ENCODE peak calls at places on chromosomes 6 and 20, in eight cellular contexts. D is HL-60, F is colonic mucosa, N is BJ, I is PC-3, Q is BE2C, X is GM12878, T is transverse colon. K is an unnamed sample.

GRCh38 chr6:45518321-45518720 is 140.6 kb upstream of the SUPT3H start:
- DNase-seq in D (no peak), F (no peak), N (no peak), I (no peak), Q (no peak), X (no peak), T (no peak), K (no peak)

GRCh38 chr6:124026645-124027044 is 223.0 kb downstream of the NKAIN2 start:
- DNase-seq in D (no peak), F (no peak), N (no peak), I (no peak), Q (no peak), X (no peak), T (no peak), K (no peak)

GRCh38 chr20:1392693-1393506 is at the start of gene FKBP1A:
- DNase-seq in D (peak; percentile 92), F (peak; percentile 93), N (peak; percentile 63), I (peak; percentile 99), Q (peak; percentile 85), X (peak; percentile 67), T (peak; percentile 93), K (no peak)

GRCh38 chr20:3696200-3696599 is 14.4 kb upstream of the ADAM33 start:
- DNase-seq in D (no peak), F (no peak), N (no peak), I (peak; percentile 57), Q (no peak), X (no peak), T (no peak), K (no peak)

GRCh38 chr6:87858440-87858839 is 156.4 kb upstream of the AKIRIN2 start:
- DNase-seq in D (no peak), F (no peak), N (no peak), I (no peak), Q (no peak), X (no peak), T (no peak), K (no peak)

GRCh38 chr20:56504373-56505005 is 20.1 kb upstream of the FAM209A start:
- DNase-seq in D (no peak), F (no peak), N (no peak), I (no peak), Q (no peak), X (no peak), T (no peak), K (no peak)

GRCh38 chr20:47667531-47668312 is 117.6 kb downstream of the SULF2 start:
- DNase-seq in D (no peak), F (no peak), N (no peak), I (no peak), Q (no peak), X (no peak), T (no peak), K (no peak)

GRCh38 chr6:143694013-143694412 is 16.2 kb downstream of the PHACTR2 start:
- DNase-seq in D (no peak), F (no peak), N (no peak), I (no peak), Q (no peak), X (no peak), T (no peak), K (no peak)

GRCh38 chr20:12976720-12977633 is 31.8 kb upstream of the SPTLC3 start:
- DNase-seq in D (no peak), F (no peak), N (no peak), I (no peak), Q (no peak), X (no peak), T (no peak), K (no peak)

GRCh38 chr6:96545882-96546281 is 17.0 kb upstream of the FHL5 start:
- DNase-seq in D (no peak), F (no peak), N (no peak), I (no peak), Q (no peak), X (no peak), T (no peak), K (no peak)

GRCh38 chr6:162612613-162613012 is 115.0 kb downstream of the PRKN start:
- DNase-seq in D (no peak), F (no peak), N (no peak), I (no peak), Q (peak; percentile 78), X (no peak), T (no peak), K (no peak)

GRCh38 chr6:14848019-14848418 is 397.9 kb upstream of the JARID2 start:
- DNase-seq in D (no peak), F (no peak), N (peak; percentile 13), I (no peak), Q (no peak), X (no peak), T (no peak), K (no peak)

GRCh38 chr20:37907677-37908397 is 4.9 kb downstream of the VSTM2L start:
- DNase-seq in D (no peak), F (no peak), N (peak; percentile 38), I (peak; percentile 93), Q (peak; percentile 67), X (no peak), T (no peak), K (peak; percentile 32)

GRCh38 chr6:109024784-109025183 is 69.9 kb downstream of the SESN1 start:
- DNase-seq in D (no peak), F (no peak), N (no peak), I (no peak), Q (peak; percentile 61), X (no peak), T (no peak), K (no peak)

GRCh38 chr6:90086517-90086916 is 192.2 kb downstream of the GJA10 start:
- DNase-seq in D (no peak), F (no peak), N (no peak), I (peak; percentile 90), Q (no peak), X (no peak), T (no peak), K (no peak)

GRCh38 chr20:52754366-52754765 is 217.8 kb upstream of the TSHZ2 start:
- DNase-seq in D (no peak), F (no peak), N (no peak), I (no peak), Q (no peak), X (no peak), T (no peak), K (no peak)

GRCh38 chr6:108798672-108799355 is 49.4 kb upstream of the ARMC2 start:
- DNase-seq in D (peak; percentile 47), F (no peak), N (no peak), I (no peak), Q (peak; percentile 81), X (no peak), T (peak; percentile 54), K (no peak)

GRCh38 chr6:79230149-79230548 is 4.3 kb downstream of the HMGN3 start:
- DNase-seq in D (no peak), F (no peak), N (no peak), I (peak; percentile 66), Q (no peak), X (no peak), T (no peak), K (no peak)

GRCh38 chr6:79234150-79235022 is at the start of gene HMGN3:
- DNase-seq in D (peak; percentile 93), F (peak; percentile 95), N (peak; percentile 70), I (peak; percentile 91), Q (peak; percentile 98), X (peak; percentile 79), T (peak; percentile 96), K (peak; percentile 63)

GRCh38 chr6:79231101-79231500 is 3.4 kb downstream of the HMGN3 start:
- DNase-seq in D (no peak), F (no peak), N (no peak), I (no peak), Q (no peak), X (no peak), T (no peak), K (no peak)

GRCh38 chr6:79233611-79234149 is 802 bp downstream of the HMGN3 start:
- DNase-seq in D (peak; percentile 80), F (peak; percentile 88), N (peak; percentile 51), I (peak; percentile 74), Q (peak; percentile 89), X (peak; percentile 51), T (peak; percentile 88), K (peak; percentile 54)

DNA sequence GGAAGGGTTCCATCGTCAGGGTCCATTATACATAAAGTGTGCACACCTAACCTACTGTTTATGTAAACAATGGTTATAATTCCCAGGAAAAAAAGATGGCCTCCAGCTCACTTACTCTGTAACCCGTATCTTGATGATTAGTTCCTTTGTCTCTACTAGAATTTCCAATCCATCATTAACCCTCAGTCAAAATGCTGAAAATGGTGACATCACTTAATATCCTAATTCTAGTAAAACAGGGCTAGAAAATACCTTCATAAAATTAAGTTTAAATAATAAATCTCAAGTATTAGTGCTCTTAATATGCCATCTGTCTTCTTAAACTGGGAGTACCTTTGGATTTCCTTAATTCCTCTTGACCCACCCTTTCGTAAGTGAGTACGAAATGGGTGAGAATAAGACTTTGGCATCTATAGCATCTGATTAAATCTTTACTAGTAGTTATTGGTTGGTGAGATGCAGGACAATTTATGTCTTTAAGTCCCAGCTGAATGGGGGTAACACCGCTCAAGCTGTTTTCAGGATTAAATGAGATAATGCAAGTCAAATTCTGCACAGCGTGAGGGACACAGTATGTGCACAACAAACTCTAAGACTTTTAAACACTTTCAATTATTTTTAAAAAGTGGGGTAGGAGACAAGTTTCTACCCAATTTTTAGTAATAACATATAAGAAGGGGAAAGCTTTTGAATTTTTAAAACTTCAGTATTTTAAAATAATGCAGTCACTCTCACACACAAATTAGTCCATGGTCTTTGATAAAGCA is 1.6 kb downstream of the HMGN3 start:
- DNase-seq in D (no peak), F (no peak), N (no peak), I (no peak), Q (no peak), X (no peak), T (no peak), K (no peak)
- H3K4me3 ChIP-seq in D (peak overlapping the region; percentile 74), F (peak overlapping the region; percentile 63), N (peak overlapping the region; percentile 57), I (peak overlapping the region; percentile 97), Q (peak overlapping the region; percentile 93), X (peak overlapping the region; percentile 79), T (peak overlapping the region; percentile 81), K (peak overlapping the region; percentile 78)

DNA sequence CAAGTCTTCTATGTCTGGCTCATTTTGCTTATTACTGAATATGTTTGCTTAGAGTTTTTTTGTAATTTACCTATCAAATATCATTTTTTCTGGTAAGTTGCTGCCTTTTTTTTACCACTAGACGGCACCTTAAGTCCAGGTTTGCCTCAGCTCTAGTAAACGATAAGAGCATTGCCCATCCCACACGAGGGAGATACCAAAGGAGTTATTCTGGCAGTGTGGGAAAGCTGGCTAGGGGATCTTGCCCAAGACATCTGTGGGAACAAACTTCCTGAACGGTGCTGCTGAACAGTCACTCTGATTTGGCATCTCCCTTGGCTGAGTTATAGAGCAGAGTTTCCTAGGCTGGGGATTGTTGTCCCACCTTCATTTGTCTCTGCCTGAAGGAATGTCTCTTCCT is 306.4 kb downstream of the COL12A1 start:
- DNase-seq in D (no peak), F (no peak), N (no peak), I (peak; percentile 68), Q (no peak), X (no peak), T (no peak), K (no peak)
- TF ChIP-seq CTCF in D (no peak), F (no peak), N (peak; percentile 22), I (peak; percentile 73), Q (no peak), X (no peak), T (no peak), K (no peak)

GRCh38 chr6:146543211-146543939 is at the start of gene RAB32:
- DNase-seq in D (peak; percentile 84), F (peak; percentile 94), N (peak; percentile 80), I (peak; percentile 88), Q (peak; percentile 60), X (no peak), T (peak; percentile 93), K (peak; percentile 59)
- H3K4me3 ChIP-seq in D (peak within 1 kb of the TSS; percentile 71), F (peak within 1 kb of the TSS; percentile 64), N (peak within 1 kb of the TSS; percentile 94), I (peak within 1 kb of the TSS; percentile 90), Q (no peak within 1 kb of the TSS), X (no peak within 1 kb of the TSS), T (peak within 1 kb of the TSS; percentile 73), K (peak within 1 kb of the TSS; percentile 61)

GRCh38 chr20:18904624-18905023 is 91.0 kb downstream of the SCP2D1 start:
- DNase-seq in D (no peak), F (no peak), N (no peak), I (peak; percentile 54), Q (no peak), X (no peak), T (peak; percentile 8), K (no peak)
- TF ChIP-seq CTCF in D (peak; percentile 7), F (no peak), N (no peak), I (peak; percentile 70), Q (peak; percentile 10), X (peak; percentile 44), T (no peak), K (no peak)

K was measured in kidney epithelial cell.